ENCODE peak calls at places on chromosomes 5 and 9, in five cellular contexts. P is neuronal stem cell, F is mesenchymal stem cell, I is H9, W is H1. E is an unnamed sample.

GRCh38 chr5:38130346-38130745 is 128.0 kb upstream of the EGFLAM start:
- DNase-seq in P (no peak), F (no peak), I (no peak), W (no peak), E (no peak)

GRCh38 chr9:9399982-9400381 is 1212.8 kb downstream of the PTPRD start:
- DNase-seq in P (no peak), F (no peak), I (no peak), W (no peak), E (no peak)

GRCh38 chr5:140298183-140298601 is 4.7 kb downstream of the PFDN1 start:
- DNase-seq in P (no peak), F (peak), I (no peak), W (no peak), E (no peak)

GRCh38 chr9:83346655-83347393 is 191.4 kb downstream of the FRMD3 start:
- DNase-seq in P (no peak), F (no peak), I (no peak), W (no peak), E (no peak)

GRCh38 chr5:76527685-76528161 is 95.5 kb downstream of the F2RL2 start:
- DNase-seq in P (no peak), F (no peak), I (no peak), W (no peak), E (peak)

GRCh38 chr9:86549434-86549833 is 195.2 kb upstream of the TUT7 start:
- DNase-seq in P (no peak), F (no peak), I (no peak), W (no peak), E (no peak)

GRCh38 chr5:159897786-159898393 is 18.4 kb upstream of the ADRA1B start:
- DNase-seq in P (no peak), F (no peak), I (no peak), W (no peak), E (no peak)

GRCh38 chr9:114069476-114070187 is 8.5 kb downstream of the AMBP start:
- DNase-seq in P (no peak), F (no peak), I (peak), W (no peak), E (no peak)

GRCh38 chr9:79254900-79255651 is 316.7 kb upstream of the TLE4 start:
- DNase-seq in P (peak), F (no peak), I (peak), W (no peak), E (no peak)

GRCh38 chr9:76161546-76161945 is 232.7 kb downstream of the RFK start:
- DNase-seq in P (no peak), F (peak), I (no peak), W (no peak), E (peak)

GRCh38 chr5:177447066-177447610 is 524 bp downstream of the PRR7 start:
- DNase-seq in P (peak), F (peak), I (peak), W (peak), E (no peak)

GRCh38 chr9:286091-286740 is 71.6 kb downstream of the DOCK8 start:
- DNase-seq in P (no peak), F (no peak), I (no peak), W (no peak), E (peak)

GRCh38 chr5:37804401-37804800 is 35.4 kb downstream of the GDNF start:
- DNase-seq in P (no peak), F (no peak), I (no peak), W (no peak), E (no peak)

GRCh38 chr9:86614871-86615849 is 260.9 kb upstream of the TUT7 start:
- DNase-seq in P (no peak), F (no peak), I (no peak), W (peak), E (peak)

GRCh38 chr5:1873242-1873959 is 9.3 kb downstream of the IRX4 start:
- DNase-seq in P (no peak), F (no peak), I (no peak), W (no peak), E (no peak)

GRCh38 chr5:44536650-44537260 is 147.5 kb upstream of the FGF10 start:
- DNase-seq in P (peak), F (peak), I (peak), W (peak), E (peak)

GRCh38 chr5:177130211-177131018 is 3.2 kb upstream of the NSD1 start:
- DNase-seq in P (no peak), F (peak), I (no peak), W (no peak), E (peak)

GRCh38 chr5:156758012-156758791 is 91.9 kb upstream of the PPP1R2B start:
- DNase-seq in P (no peak), F (no peak), I (no peak), W (no peak), E (no peak)

GRCh38 chr5:2196989-2197531 is 314.3 kb upstream of the IRX4 start:
- DNase-seq in P (no peak), F (no peak), I (no peak), W (no peak), E (no peak)

GRCh38 chr5:82859439-82860140 is 217.6 kb downstream of the TMEM167A start:
- DNase-seq in P (no peak), F (peak), I (no peak), W (no peak), E (no peak)

GRCh38 chr5:115962565-115963402 is 509 bp downstream of the LVRN start:
- DNase-seq in P (no peak), F (peak), I (peak), W (peak), E (peak)

GRCh38 chr5:62538017-62538942 is 40.3 kb upstream of the LRRC70 start:
- DNase-seq in P (no peak), F (peak), I (no peak), W (no peak), E (peak)

GRCh38 chr5:106127341-106127781 is 1543.4 kb downstream of the EFNA5 start:
- DNase-seq in P (no peak), F (no peak), I (no peak), W (no peak), E (peak)

GRCh38 chr9:115882911-115883310 is 270.7 kb upstream of the PAPPA start:
- DNase-seq in P (no peak), F (peak), I (no peak), W (no peak), E (no peak)

GRCh38 chr5:132396589-132397001 is 27.1 kb downstream of the SLC22A5 start:
- DNase-seq in P (no peak), F (no peak), I (no peak), W (no peak), E (peak)

GRCh38 chr5:64502181-64502580 is 3.6 kb upstream of the RGS7BP start:
- DNase-seq in P (no peak), F (no peak), I (no peak), W (no peak), E (no peak)

GRCh38 chr9:128627906-128628305 is 28.7 kb downstream of the DYNC2I2 start:
- DNase-seq in P (no peak), F (no peak), I (no peak), W (no peak), E (no peak)

GRCh38 chr9:126965541-126966428 is 51.2 kb downstream of the RALGPS1 start:
- DNase-seq in P (peak), F (peak), I (peak), W (peak), E (peak)

GRCh38 chr9:133202688-133203453 is 6.2 kb downstream of the OBP2B start:
- DNase-seq in P (no peak), F (no peak), I (no peak), W (no peak), E (no peak)

GRCh38 chr9:6068983-6069382 is 53.6 kb upstream of the RANBP6 start:
- DNase-seq in P (no peak), F (no peak), I (no peak), W (no peak), E (no peak)

GRCh38 chr5:180639743-180640300 is 9.6 kb downstream of the FLT4 start:
- DNase-seq in P (no peak), F (no peak), I (peak), W (no peak), E (no peak)

GRCh38 chr5:143923634-143924265 is 111.8 kb downstream of the HMHB1 start:
- DNase-seq in P (no peak), F (peak), I (no peak), W (no peak), E (peak)

GRCh38 chr9:113620377-113621161 is 157.0 kb downstream of the RGS3 start:
- DNase-seq in P (peak), F (peak), I (peak), W (peak), E (peak)

GRCh38 chr5:139709587-139710369 is 61.6 kb downstream of the CXXC5 start:
- DNase-seq in P (peak), F (peak), I (peak), W (peak), E (no peak)

GRCh38 chr5:175247146-175247545 is 196.8 kb downstream of the DRD1 start:
- DNase-seq in P (no peak), F (peak), I (no peak), W (no peak), E (no peak)

GRCh38 chr9:97900738-97901565 is 21.3 kb downstream of the TRMO start:
- DNase-seq in P (peak), F (peak), I (no peak), W (no peak), E (peak)

GRCh38 chr5:149381986-149382338 is 2.9 kb upstream of the IL17B start:
- DNase-seq in P (peak), F (peak), I (peak), W (peak), E (peak)
- H3K9ac ChIP-seq in P (no peak), F (no peak), I (no peak), W (no peak), E (no peak)

GRCh38 chr5:96245401-96246091 is 187.5 kb downstream of the PCSK1 start:
- DNase-seq in P (no peak), F (peak), I (no peak), W (no peak), E (no peak)
- H3K18ac ChIP-seq in P (no peak), F (peak), I (no peak), W (no peak), E (no peak)

DNA sequence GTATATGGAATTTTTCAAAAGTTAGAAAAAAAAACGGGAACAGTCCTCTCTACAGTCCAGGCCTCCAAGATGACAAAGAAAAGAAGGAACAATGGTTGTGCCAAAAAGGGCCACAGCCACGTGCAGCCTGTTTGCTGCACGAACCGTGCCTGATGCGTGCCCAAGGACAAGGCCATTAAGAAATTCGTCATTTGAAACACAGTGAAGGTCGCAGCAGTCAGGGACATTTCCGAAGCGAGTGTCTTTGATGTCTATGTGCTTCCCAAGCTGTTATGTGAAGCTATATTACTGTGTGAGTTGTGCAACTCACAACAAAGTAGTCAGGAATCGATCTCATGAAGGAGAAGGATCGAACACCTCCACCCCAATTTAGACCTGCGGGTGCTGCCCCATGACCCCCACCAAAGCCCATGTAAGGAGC is 37.4 kb downstream of the HMGCR start:
- DNase-seq in P (no peak), F (no peak), I (no peak), W (no peak), E (no peak)
- H2BK12ac ChIP-seq in P (no peak), F (no peak), I (no peak), W (no peak), E (no peak)

DNA sequence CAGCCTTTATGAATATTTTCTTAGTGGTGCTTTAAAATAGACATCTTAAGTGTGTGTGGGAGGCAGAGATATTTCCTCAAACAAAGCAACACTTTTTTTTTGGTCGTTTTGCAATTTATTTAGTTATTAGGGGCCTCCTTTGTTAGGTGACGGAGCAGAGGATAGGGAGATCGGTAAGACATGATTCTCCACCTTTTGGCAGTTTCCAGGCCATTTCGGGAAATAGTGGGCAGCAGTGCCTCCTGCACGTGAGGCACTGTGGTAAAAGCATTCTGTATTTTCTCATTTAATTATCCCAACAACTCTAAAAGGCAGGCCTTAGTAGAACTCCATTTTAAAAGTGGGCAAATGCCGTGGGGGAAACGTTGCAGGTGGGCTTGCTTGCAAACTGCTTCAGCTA is 1.9 kb downstream of the OCLN start:
- DNase-seq in P (no peak), F (no peak), I (no peak), W (no peak), E (no peak)
- H3K9ac ChIP-seq in P (no peak), F (no peak), I (no peak), W (no peak), E (no peak)

GRCh38 chr5:95759634-95760033 is 28.5 kb downstream of the RHOBTB3 start:
- DNase-seq in P (no peak), F (peak), I (no peak), W (no peak), E (no peak)
- H3K18ac ChIP-seq in P (no peak), F (no peak), I (no peak), W (no peak), E (no peak)

GRCh38 chr9:119968837-119969707 is 599.8 kb upstream of the BRINP1 start:
- DNase-seq in P (peak), F (peak), I (peak), W (peak), E (peak)

DNA sequence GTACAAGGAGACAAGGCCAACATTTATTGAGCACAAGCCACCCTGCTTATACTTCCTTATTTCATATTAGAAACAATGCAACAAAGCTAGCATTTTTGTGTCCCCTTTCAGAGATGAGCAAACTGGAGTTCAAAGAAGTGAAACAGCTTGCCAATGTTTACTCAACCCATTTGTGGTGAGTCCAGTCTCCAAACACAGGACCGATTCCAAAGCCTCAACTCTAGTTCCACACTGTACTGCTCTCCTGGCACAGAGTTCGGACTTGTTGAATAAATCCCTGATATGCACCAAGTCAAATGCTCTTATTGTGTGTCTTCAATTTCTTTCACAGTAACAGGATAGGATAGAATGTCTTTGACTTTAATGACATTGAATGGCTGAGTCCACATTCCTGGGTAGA is 604.8 kb upstream of the BRINP1 start:
- DNase-seq in P (no peak), F (no peak), I (no peak), W (no peak), E (no peak)
- H2BK12ac ChIP-seq in P (no peak), F (no peak), I (no peak), W (no peak), E (no peak)

DNA sequence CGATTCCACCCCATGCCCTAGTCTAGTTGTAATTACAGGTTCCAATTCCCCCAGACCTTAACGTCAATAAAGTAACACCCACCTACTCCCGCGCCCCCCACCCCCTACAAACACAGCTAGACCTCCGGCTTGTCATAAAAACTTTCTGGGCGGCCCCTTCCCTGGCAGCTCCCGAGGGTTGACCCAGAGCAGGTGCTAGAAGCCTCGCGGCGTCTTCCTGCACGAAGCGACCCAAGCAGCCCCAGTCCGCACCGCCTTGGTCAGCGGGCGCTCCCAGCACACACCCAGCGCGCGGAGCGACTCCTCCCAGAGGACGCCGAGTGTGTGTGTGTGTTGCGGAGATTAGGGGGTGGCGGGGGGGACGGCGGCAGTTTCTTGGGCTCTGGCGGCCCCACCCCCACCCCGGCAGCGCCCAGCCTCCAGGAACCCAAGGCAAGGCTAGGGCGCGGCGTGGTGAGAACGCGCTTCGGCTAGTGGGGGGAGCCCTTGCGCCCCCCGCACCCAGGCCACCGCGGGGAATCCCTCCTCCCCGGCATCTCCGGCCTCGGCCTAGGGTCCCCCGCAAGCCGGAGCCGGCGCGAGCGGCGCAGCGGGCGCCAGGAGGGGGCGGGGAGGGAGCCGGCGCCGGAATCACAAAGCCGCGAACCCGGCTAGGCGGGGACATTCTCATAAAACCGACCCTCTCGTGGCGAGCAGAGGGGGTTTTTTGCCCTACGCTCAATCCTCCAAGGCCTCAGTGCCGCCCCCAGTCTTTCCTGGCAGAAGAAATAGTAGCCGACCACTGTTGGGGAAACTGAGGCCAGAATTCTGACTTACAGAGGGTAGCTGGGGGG is 2.2 kb downstream of the PCDH1 start:
- DNase-seq in P (no peak), F (no peak), I (peak), W (peak), E (peak)
- H3K9ac ChIP-seq in P (peak), F (no peak), I (peak), W (peak), E (no peak)

GRCh38 chr5:52798952-52799351 is 11.2 kb downstream of the ITGA1 start:
- DNase-seq in P (no peak), F (no peak), I (no peak), W (no peak), E (no peak)
- H3K18ac ChIP-seq in P (no peak), F (no peak), I (no peak), W (no peak), E (no peak)

GRCh38 chr5:81401266-81401665 is 7.3 kb upstream of the ACOT12 start:
- DNase-seq in P (no peak), F (no peak), I (no peak), W (no peak), E (no peak)
- H2BK12ac ChIP-seq in P (no peak), F (no peak), I (no peak), W (no peak), E (no peak)

E was measured in trophoblast cell.